ENCODE peak calls at places on chromosomes 7 and 10, in six cellular contexts. One of them, this sample, is unnamed. For H3K4me1, the result is how much of the 10 kb centered on the place peaks cover.

GRCh38 chr10:101087965-101088364 is 26.2 kb downstream of the KAZALD1 start:
- DNase-seq in tibial nerve: no peak
- DNase-seq in OCI-LY7: no peak
- DNase-seq in HCT116: no peak
- DNase-seq in pancreas: no peak
- DNase-seq in left ventricle myocardium inferior: no peak
- DNase-seq in this sample: no peak

GRCh38 chr10:103457176-103457712 is 1.5 kb downstream of the CALHM1 start:
- DNase-seq in OCI-LY7: no peak
- DNase-seq in HCT116: no peak
- DNase-seq in pancreas: no peak
- DNase-seq in tibial nerve: no peak
- DNase-seq in left ventricle myocardium inferior: no peak
- DNase-seq in this sample: no peak

GRCh38 chr7:74683799-74684198 is 26.3 kb downstream of the GTF2I start:
- DNase-seq in pancreas: no peak
- DNase-seq in left ventricle myocardium inferior: no peak
- DNase-seq in HCT116: no peak
- DNase-seq in tibial nerve: no peak
- DNase-seq in OCI-LY7: no peak
- DNase-seq in this sample: no peak

GRCh38 chr10:43077421-43078171 is 727 bp downstream of the RET start:
- DNase-seq in left ventricle myocardium inferior: no peak
- DNase-seq in tibial nerve: no peak
- DNase-seq in pancreas: no peak
- DNase-seq in HCT116: no peak
- DNase-seq in OCI-LY7: no peak
- DNase-seq in this sample: no peak

GRCh38 chr10:11724938-11725776 is 17.0 kb upstream of the ECHDC3 start:
- DNase-seq in left ventricle myocardium inferior: no peak
- DNase-seq in pancreas: no peak
- DNase-seq in HCT116: peak
- DNase-seq in OCI-LY7: peak
- DNase-seq in tibial nerve: no peak
- DNase-seq in this sample: peak

GRCh38 chr7:108789451-108789850 is 219.8 kb downstream of the DNAJB9 start:
- DNase-seq in OCI-LY7: no peak
- DNase-seq in HCT116: no peak
- DNase-seq in tibial nerve: no peak
- DNase-seq in pancreas: no peak
- DNase-seq in left ventricle myocardium inferior: no peak
- DNase-seq in this sample: no peak

GRCh38 chr10:102395677-102396197 is at the start of gene NFKB2:
- DNase-seq in tibial nerve: no peak
- DNase-seq in OCI-LY7: peak
- DNase-seq in pancreas: peak
- DNase-seq in HCT116: no peak
- DNase-seq in left ventricle myocardium inferior: no peak
- DNase-seq in this sample: no peak

GRCh38 chr7:7103343-7104313 is 78.7 kb upstream of the C1GALT1 start:
- DNase-seq in pancreas: no peak
- DNase-seq in tibial nerve: no peak
- DNase-seq in OCI-LY7: peak
- DNase-seq in left ventricle myocardium inferior: no peak
- DNase-seq in HCT116: peak
- DNase-seq in this sample: peak

GRCh38 chr7:8724080-8724718 is 290.8 kb downstream of the NXPH1 start:
- DNase-seq in OCI-LY7: peak
- DNase-seq in left ventricle myocardium inferior: no peak
- DNase-seq in pancreas: peak
- DNase-seq in HCT116: no peak
- DNase-seq in tibial nerve: no peak
- DNase-seq in this sample: no peak

GRCh38 chr10:61965694-61966284 is 64.3 kb downstream of the ARID5B start:
- DNase-seq in tibial nerve: no peak
- DNase-seq in pancreas: no peak
- DNase-seq in HCT116: no peak
- DNase-seq in OCI-LY7: no peak
- DNase-seq in left ventricle myocardium inferior: no peak
- DNase-seq in this sample: no peak

GRCh38 chr7:47580175-47580701 is 1.7 kb downstream of the TNS3 start:
- DNase-seq in HCT116: no peak
- DNase-seq in left ventricle myocardium inferior: no peak
- DNase-seq in OCI-LY7: no peak
- DNase-seq in tibial nerve: no peak
- DNase-seq in pancreas: peak
- DNase-seq in this sample: peak

GRCh38 chr10:62545155-62545554 is 171.0 kb downstream of the ZNF365 start:
- DNase-seq in pancreas: no peak
- DNase-seq in HCT116: no peak
- DNase-seq in left ventricle myocardium inferior: no peak
- DNase-seq in OCI-LY7: no peak
- DNase-seq in tibial nerve: no peak
- DNase-seq in this sample: no peak

GRCh38 chr7:135745702-135746312 is 2.8 kb downstream of the FAM180A start:
- DNase-seq in left ventricle myocardium inferior: peak
- DNase-seq in pancreas: no peak
- DNase-seq in HCT116: peak
- DNase-seq in OCI-LY7: no peak
- DNase-seq in tibial nerve: peak
- DNase-seq in this sample: peak

GRCh38 chr7:96026606-96027005 is 254.3 kb downstream of the DYNC1I1 start:
- DNase-seq in pancreas: no peak
- DNase-seq in HCT116: no peak
- DNase-seq in tibial nerve: no peak
- DNase-seq in left ventricle myocardium inferior: no peak
- DNase-seq in OCI-LY7: no peak
- DNase-seq in this sample: peak

GRCh38 chr7:39709768-39710291 is 86.5 kb downstream of the RALA start:
- DNase-seq in left ventricle myocardium inferior: peak
- DNase-seq in HCT116: no peak
- DNase-seq in pancreas: peak
- DNase-seq in OCI-LY7: no peak
- DNase-seq in tibial nerve: no peak
- DNase-seq in this sample: peak

GRCh38 chr10:106043833-106044232 is 1120.7 kb downstream of the SORCS1 start:
- DNase-seq in HCT116: no peak
- DNase-seq in left ventricle myocardium inferior: no peak
- DNase-seq in pancreas: no peak
- DNase-seq in tibial nerve: no peak
- DNase-seq in OCI-LY7: no peak
- DNase-seq in this sample: no peak

GRCh38 chr10:83542774-83543291 is 596.5 kb upstream of the GHITM start:
- DNase-seq in HCT116: no peak
- DNase-seq in left ventricle myocardium inferior: no peak
- DNase-seq in pancreas: no peak
- DNase-seq in tibial nerve: no peak
- DNase-seq in OCI-LY7: no peak
- DNase-seq in this sample: no peak

GRCh38 chr10:83538047-83538446 is 601.3 kb upstream of the GHITM start:
- DNase-seq in left ventricle myocardium inferior: no peak
- DNase-seq in HCT116: no peak
- DNase-seq in pancreas: no peak
- DNase-seq in tibial nerve: no peak
- DNase-seq in OCI-LY7: no peak
- DNase-seq in this sample: no peak

GRCh38 chr10:83536426-83536825 is 602.9 kb upstream of the GHITM start:
- DNase-seq in HCT116: no peak
- DNase-seq in left ventricle myocardium inferior: no peak
- DNase-seq in pancreas: no peak
- DNase-seq in OCI-LY7: no peak
- DNase-seq in tibial nerve: no peak
- DNase-seq in this sample: peak

GRCh38 chr10:83541096-83541495 is 598.2 kb upstream of the GHITM start:
- DNase-seq in HCT116: no peak
- DNase-seq in pancreas: no peak
- DNase-seq in left ventricle myocardium inferior: no peak
- DNase-seq in OCI-LY7: no peak
- DNase-seq in tibial nerve: no peak
- DNase-seq in this sample: peak

GRCh38 chr10:83539528-83540308 is 599.6 kb upstream of the GHITM start:
- DNase-seq in tibial nerve: peak
- DNase-seq in HCT116: no peak
- DNase-seq in left ventricle myocardium inferior: peak
- DNase-seq in pancreas: no peak
- DNase-seq in OCI-LY7: no peak
- DNase-seq in this sample: peak
- TF ChIP-seq CTCF in tibial nerve: no peak
- TF ChIP-seq CTCF in HCT116: no peak
- TF ChIP-seq CTCF in left ventricle myocardium inferior: no peak
- TF ChIP-seq CTCF in pancreas: no peak
- TF ChIP-seq CTCF in OCI-LY7: no peak
- TF ChIP-seq CTCF in this sample: no peak

DNA sequence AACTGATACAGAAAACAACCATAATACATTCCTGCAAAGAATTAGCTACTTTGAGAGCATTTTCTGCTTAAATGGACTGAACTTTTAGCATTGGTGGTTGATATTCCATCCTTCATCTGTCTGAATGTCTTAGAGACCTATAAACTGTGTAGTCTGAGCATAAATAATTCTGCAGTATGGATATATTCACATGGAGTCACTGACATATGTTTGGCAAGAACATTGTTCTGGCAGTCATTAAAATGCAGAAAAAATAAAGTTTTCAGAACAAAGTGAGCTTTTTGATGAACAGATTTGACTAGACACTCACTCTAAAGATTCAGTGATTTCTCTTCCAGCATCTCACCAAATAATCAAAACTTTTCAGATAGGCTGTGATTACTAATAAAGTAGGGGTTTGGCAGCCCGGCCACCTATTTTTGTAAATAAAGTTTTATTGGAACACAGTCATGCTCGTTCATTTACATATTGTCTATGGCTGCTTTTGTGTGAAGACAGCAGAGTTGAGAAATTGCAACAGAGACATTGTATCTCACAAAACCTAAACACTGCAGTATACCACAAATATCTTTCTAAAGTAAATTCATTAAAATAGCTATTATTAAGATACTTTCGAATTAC is 44.1 kb upstream of the RAPGEF5 start:
- DNase-seq in HCT116: no peak
- DNase-seq in pancreas: no peak
- DNase-seq in tibial nerve: no peak
- DNase-seq in left ventricle myocardium inferior: no peak
- DNase-seq in OCI-LY7: no peak
- DNase-seq in this sample: peak
- H3K4me1 ChIP-seq in HCT116: under half
- H3K4me1 ChIP-seq in pancreas: under half
- H3K4me1 ChIP-seq in tibial nerve: under half
- H3K4me1 ChIP-seq in left ventricle myocardium inferior: under half
- H3K4me1 ChIP-seq in OCI-LY7: under half
- H3K4me1 ChIP-seq in this sample: under half

GRCh38 chr10:122321960-122322359 is 50.9 kb downstream of the BTBD16 start:
- DNase-seq in OCI-LY7: no peak
- DNase-seq in tibial nerve: no peak
- DNase-seq in pancreas: no peak
- DNase-seq in HCT116: no peak
- DNase-seq in left ventricle myocardium inferior: no peak
- DNase-seq in this sample: no peak
- H3K27ac ChIP-seq in OCI-LY7: no peak
- H3K27ac ChIP-seq in tibial nerve: no peak
- H3K27ac ChIP-seq in pancreas: no peak
- H3K27ac ChIP-seq in HCT116: no peak
- H3K27ac ChIP-seq in left ventricle myocardium inferior: no peak
- H3K27ac ChIP-seq in this sample: no peak

GRCh38 chr7:12412407-12412806 is 8.7 kb upstream of the VWDE start:
- DNase-seq in HCT116: no peak
- DNase-seq in left ventricle myocardium inferior: no peak
- DNase-seq in tibial nerve: no peak
- DNase-seq in pancreas: no peak
- DNase-seq in OCI-LY7: no peak
- DNase-seq in this sample: no peak
- TF ChIP-seq CTCF in HCT116: no peak
- TF ChIP-seq CTCF in left ventricle myocardium inferior: no peak
- TF ChIP-seq CTCF in tibial nerve: no peak
- TF ChIP-seq CTCF in pancreas: no peak
- TF ChIP-seq CTCF in OCI-LY7: no peak
- TF ChIP-seq CTCF in this sample: no peak

GRCh38 chr7:128739990-128740682 is 977 bp downstream of the CALU start:
- DNase-seq in HCT116: no peak
- DNase-seq in tibial nerve: no peak
- DNase-seq in OCI-LY7: no peak
- DNase-seq in pancreas: no peak
- DNase-seq in left ventricle myocardium inferior: no peak
- DNase-seq in this sample: no peak
- H3K4me1 ChIP-seq in HCT116: under half
- H3K4me1 ChIP-seq in tibial nerve: under half
- H3K4me1 ChIP-seq in OCI-LY7: under half
- H3K4me1 ChIP-seq in pancreas: under half
- H3K4me1 ChIP-seq in left ventricle myocardium inferior: half or more
- H3K4me1 ChIP-seq in this sample: under half

GRCh38 chr7:137667633-137668387 is 179.0 kb downstream of the DGKI start:
- DNase-seq in tibial nerve: no peak
- DNase-seq in left ventricle myocardium inferior: no peak
- DNase-seq in HCT116: no peak
- DNase-seq in pancreas: no peak
- DNase-seq in OCI-LY7: no peak
- DNase-seq in this sample: peak

GRCh38 chr7:137669706-137670105 is 177.1 kb downstream of the DGKI start:
- DNase-seq in pancreas: no peak
- DNase-seq in left ventricle myocardium inferior: no peak
- DNase-seq in OCI-LY7: no peak
- DNase-seq in HCT116: no peak
- DNase-seq in tibial nerve: no peak
- DNase-seq in this sample: no peak

GRCh38 chr7:137671920-137672319 is 174.9 kb downstream of the DGKI start:
- DNase-seq in HCT116: no peak
- DNase-seq in left ventricle myocardium inferior: no peak
- DNase-seq in tibial nerve: no peak
- DNase-seq in OCI-LY7: no peak
- DNase-seq in pancreas: no peak
- DNase-seq in this sample: no peak

GRCh38 chr7:137670521-137671064 is 176.2 kb downstream of the DGKI start:
- DNase-seq in OCI-LY7: no peak
- DNase-seq in pancreas: no peak
- DNase-seq in tibial nerve: no peak
- DNase-seq in left ventricle myocardium inferior: no peak
- DNase-seq in HCT116: no peak
- DNase-seq in this sample: peak

DNA sequence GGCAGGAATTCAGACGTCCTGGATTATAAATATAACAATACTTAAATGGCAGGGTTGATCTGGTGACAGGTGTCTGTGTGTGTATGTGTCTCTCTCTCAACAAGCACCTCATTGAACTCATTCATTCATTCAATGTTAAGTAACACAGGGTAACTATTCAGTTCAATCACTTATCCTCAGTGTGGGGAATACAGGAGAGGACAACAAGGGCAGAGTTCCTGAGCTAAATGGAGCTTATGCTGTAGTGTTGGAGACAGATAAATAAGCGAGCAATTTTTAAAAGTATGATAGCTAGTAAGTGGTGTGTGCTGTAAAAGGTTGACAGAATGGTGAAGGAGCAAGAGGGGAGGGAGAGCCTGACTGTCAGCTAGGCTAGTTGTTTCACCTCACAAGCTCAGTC is 178.4 kb downstream of the DGKI start:
- DNase-seq in OCI-LY7: no peak
- DNase-seq in tibial nerve: no peak
- DNase-seq in left ventricle myocardium inferior: no peak
- DNase-seq in HCT116: no peak
- DNase-seq in pancreas: no peak
- DNase-seq in this sample: no peak
- H3K27ac ChIP-seq in OCI-LY7: no peak
- H3K27ac ChIP-seq in tibial nerve: no peak
- H3K27ac ChIP-seq in left ventricle myocardium inferior: no peak
- H3K27ac ChIP-seq in HCT116: no peak
- H3K27ac ChIP-seq in pancreas: no peak
- H3K27ac ChIP-seq in this sample: no peak